ENCODE peak calls at places on chromosomes 5 and 9, in five cellular contexts. S, J, Z, H and E are unnamed samples.

GRCh38 chr5:150600951-150601773 is 39.3 kb upstream of the SYNPO start:
- DNase-seq in S (no peak), J (no peak), Z (no peak), H (no peak), E (no peak)

GRCh38 chr5:165881259-165881658 is 2375.8 kb downstream of the MAT2B start:
- DNase-seq in S (no peak), J (no peak), Z (no peak), H (no peak), E (no peak)

GRCh38 chr9:85408494-85408893 is 333.3 kb downstream of the AGTPBP1 start:
- DNase-seq in S (no peak), J (no peak), Z (no peak), H (no peak), E (no peak)

GRCh38 chr9:95102001-95102433 is 215.5 kb downstream of the FANCC start:
- DNase-seq in S (no peak), J (peak), Z (no peak), H (no peak), E (no peak)

GRCh38 chr5:58451732-58452565 is 7.9 kb downstream of the PLK2 start:
- DNase-seq in S (no peak), J (no peak), Z (no peak), H (no peak), E (no peak)

GRCh38 chr9:114000671-114001409 is 77.3 kb downstream of the AMBP start:
- DNase-seq in S (no peak), J (no peak), Z (no peak), H (no peak), E (no peak)

GRCh38 chr5:45695680-45696093 is 493 bp downstream of the HCN1 start:
- DNase-seq in S (no peak), J (no peak), Z (no peak), H (no peak), E (no peak)

GRCh38 chr5:149060325-149060724 is 2.5 kb downstream of the SH3TC2 start:
- DNase-seq in S (no peak), J (no peak), Z (no peak), H (peak), E (no peak)

GRCh38 chr5:132271251-132272246 is 14.1 kb downstream of the PDLIM4 start:
- DNase-seq in S (no peak), J (no peak), Z (peak), H (no peak), E (no peak)

GRCh38 chr5:151664694-151665583 is 21.8 kb downstream of the SPARC start:
- DNase-seq in S (no peak), J (no peak), Z (no peak), H (no peak), E (no peak)

GRCh38 chr5:15929616-15930303 is 249.8 kb downstream of the MARCHF11 start:
- DNase-seq in S (no peak), J (no peak), Z (no peak), H (no peak), E (no peak)

GRCh38 chr5:79513519-79514390 is at the start of gene HOMER1:
- DNase-seq in S (peak), J (peak), Z (peak), H (peak), E (peak)

GRCh38 chr5:143652104-143652700 is 159.8 kb upstream of the HMHB1 start:
- DNase-seq in S (no peak), J (no peak), Z (no peak), H (no peak), E (no peak)

GRCh38 chr9:124663046-124663961 is 107.8 kb downstream of the NR6A1 start:
- DNase-seq in S (no peak), J (no peak), Z (no peak), H (no peak), E (no peak)

GRCh38 chr9:77793909-77794308 is 145.8 kb upstream of the GNA14 start:
- DNase-seq in S (no peak), J (no peak), Z (no peak), H (no peak), E (no peak)

GRCh38 chr9:35757527-35758275 is 3.6 kb upstream of the MSMP start:
- DNase-seq in S (no peak), J (no peak), Z (no peak), H (no peak), E (no peak)

GRCh38 chr9:127899200-127899943 is at the start of gene ST6GALNAC6:
- DNase-seq in S (peak), J (no peak), Z (peak), H (no peak), E (peak)

GRCh38 chr9:95177617-95178016 is 139.9 kb downstream of the FANCC start:
- DNase-seq in S (no peak), J (no peak), Z (no peak), H (no peak), E (no peak)

GRCh38 chr5:88675159-88675757 is 207.7 kb downstream of the MEF2C start:
- DNase-seq in S (no peak), J (no peak), Z (no peak), H (no peak), E (peak)

GRCh38 chr9:38108326-38108725 is 39.3 kb upstream of the SHB start:
- DNase-seq in S (no peak), J (no peak), Z (no peak), H (no peak), E (no peak)

GRCh38 chr5:36305571-36306326 is 4.0 kb upstream of the RANBP3L start:
- DNase-seq in S (no peak), J (no peak), Z (peak), H (peak), E (no peak)

GRCh38 chr9:7234144-7234543 is 476.4 kb downstream of the KDM4C start:
- DNase-seq in S (no peak), J (no peak), Z (no peak), H (peak), E (no peak)

GRCh38 chr9:13278368-13279246 is 885 bp downstream of the MPDZ start:
- DNase-seq in S (no peak), J (peak), Z (no peak), H (peak), E (no peak)

GRCh38 chr9:77585335-77585786 is 62.8 kb downstream of the GNA14 start:
- DNase-seq in S (no peak), J (no peak), Z (no peak), H (no peak), E (no peak)

GRCh38 chr5:34685485-34686197 is 29.5 kb downstream of the RAI14 start:
- DNase-seq in S (no peak), J (no peak), Z (no peak), H (peak), E (no peak)

GRCh38 chr9:118321823-118322222 is 617.6 kb downstream of the TLR4 start:
- DNase-seq in S (no peak), J (no peak), Z (no peak), H (no peak), E (no peak)

GRCh38 chr9:122346478-122347347 is 24.1 kb upstream of the PTGS1 start:
- DNase-seq in S (no peak), J (no peak), Z (no peak), H (no peak), E (no peak)

GRCh38 chr9:97938081-97938644 is at the start of gene HEMGN:
- DNase-seq in S (peak), J (no peak), Z (peak), H (no peak), E (no peak)

GRCh38 chr5:138466058-138466899 is 1.0 kb downstream of the EGR1 start:
- DNase-seq in S (no peak), J (no peak), Z (no peak), H (no peak), E (peak)